ENCODE peak calls at places on chromosomes 3 and 15, in eight cellular contexts. One of them, this sample, is unnamed.
A peak's percentile ranks its signal among the peaks of the same experiment; 100 is the strongest.

GRCh38 chr3:5188419-5189405 is 1.2 kb downstream of the EDEM1 start:
- DNase-seq in coronary artery: no peak
- DNase-seq in A549: peak; percentile 53
- DNase-seq in ovary: no peak
- DNase-seq in left ventricle myocardium inferior: no peak
- DNase-seq in body of pancreas: peak; percentile 41
- DNase-seq in brain microvascular endothelial cell: no peak
- DNase-seq in GM06990: peak; percentile 61
- DNase-seq in this sample: peak; percentile 49

GRCh38 chr15:42148808-42149492 is 7.5 kb downstream of the PLA2G4F start:
- DNase-seq in GM06990: no peak
- DNase-seq in brain microvascular endothelial cell: no peak
- DNase-seq in A549: no peak
- DNase-seq in left ventricle myocardium inferior: no peak
- DNase-seq in ovary: no peak
- DNase-seq in coronary artery: peak; percentile 53
- DNase-seq in body of pancreas: no peak
- DNase-seq in this sample: no peak

GRCh38 chr15:73683624-73684536 is at the start of gene CD276:
- DNase-seq in body of pancreas: peak; percentile 89
- DNase-seq in coronary artery: peak; percentile 83
- DNase-seq in GM06990: no peak
- DNase-seq in brain microvascular endothelial cell: peak; percentile 51
- DNase-seq in ovary: peak; percentile 67
- DNase-seq in left ventricle myocardium inferior: peak; percentile 83
- DNase-seq in A549: peak; percentile 47
- DNase-seq in this sample: peak; percentile 91

GRCh38 chr3:46880884-46881818 is 3.6 kb downstream of the PTH1R start:
- DNase-seq in left ventricle myocardium inferior: no peak
- DNase-seq in coronary artery: no peak
- DNase-seq in brain microvascular endothelial cell: no peak
- DNase-seq in GM06990: no peak
- DNase-seq in body of pancreas: no peak
- DNase-seq in ovary: no peak
- DNase-seq in A549: no peak
- DNase-seq in this sample: no peak

GRCh38 chr3:18436213-18436612 is 11.1 kb upstream of the SATB1 start:
- DNase-seq in brain microvascular endothelial cell: no peak
- DNase-seq in A549: no peak
- DNase-seq in ovary: no peak
- DNase-seq in coronary artery: no peak
- DNase-seq in body of pancreas: no peak
- DNase-seq in left ventricle myocardium inferior: no peak
- DNase-seq in GM06990: no peak
- DNase-seq in this sample: no peak

GRCh38 chr3:62676686-62677271 is 198.4 kb downstream of the CADPS start:
- DNase-seq in ovary: no peak
- DNase-seq in coronary artery: no peak
- DNase-seq in left ventricle myocardium inferior: no peak
- DNase-seq in GM06990: no peak
- DNase-seq in brain microvascular endothelial cell: no peak
- DNase-seq in A549: no peak
- DNase-seq in body of pancreas: peak; percentile 37
- DNase-seq in this sample: no peak

GRCh38 chr3:117721866-117722265 is 1012.3 kb downstream of the TUSC7 start:
- DNase-seq in left ventricle myocardium inferior: no peak
- DNase-seq in A549: no peak
- DNase-seq in coronary artery: no peak
- DNase-seq in body of pancreas: no peak
- DNase-seq in GM06990: no peak
- DNase-seq in ovary: no peak
- DNase-seq in brain microvascular endothelial cell: no peak
- DNase-seq in this sample: no peak

GRCh38 chr3:14154242-14154641 is 24.2 kb downstream of the XPC start:
- DNase-seq in left ventricle myocardium inferior: no peak
- DNase-seq in brain microvascular endothelial cell: no peak
- DNase-seq in GM06990: no peak
- DNase-seq in A549: no peak
- DNase-seq in coronary artery: no peak
- DNase-seq in ovary: no peak
- DNase-seq in body of pancreas: no peak
- DNase-seq in this sample: no peak

GRCh38 chr3:27358372-27358771 is 10.8 kb downstream of the NEK10 start:
- DNase-seq in brain microvascular endothelial cell: no peak
- DNase-seq in coronary artery: no peak
- DNase-seq in left ventricle myocardium inferior: no peak
- DNase-seq in GM06990: no peak
- DNase-seq in body of pancreas: no peak
- DNase-seq in ovary: no peak
- DNase-seq in A549: no peak
- DNase-seq in this sample: no peak

GRCh38 chr3:27354588-27355203 is 14.5 kb downstream of the NEK10 start:
- DNase-seq in GM06990: no peak
- DNase-seq in left ventricle myocardium inferior: no peak
- DNase-seq in ovary: no peak
- DNase-seq in body of pancreas: no peak
- DNase-seq in coronary artery: no peak
- DNase-seq in brain microvascular endothelial cell: no peak
- DNase-seq in A549: no peak
- DNase-seq in this sample: no peak

GRCh38 chr3:27360113-27361078 is 8.8 kb downstream of the NEK10 start:
- DNase-seq in left ventricle myocardium inferior: no peak
- DNase-seq in coronary artery: no peak
- DNase-seq in brain microvascular endothelial cell: peak; percentile 54
- DNase-seq in ovary: no peak
- DNase-seq in body of pancreas: peak; percentile 8
- DNase-seq in GM06990: peak; percentile 18
- DNase-seq in A549: peak; percentile 89
- DNase-seq in this sample: no peak

GRCh38 chr3:27356976-27357375 is 12.2 kb downstream of the NEK10 start:
- DNase-seq in coronary artery: no peak
- DNase-seq in A549: no peak
- DNase-seq in ovary: no peak
- DNase-seq in brain microvascular endothelial cell: no peak
- DNase-seq in GM06990: no peak
- DNase-seq in body of pancreas: no peak
- DNase-seq in left ventricle myocardium inferior: no peak
- DNase-seq in this sample: peak; percentile 32

GRCh38 chr3:27357665-27358258 is 11.4 kb downstream of the NEK10 start:
- DNase-seq in A549: peak; percentile 73
- DNase-seq in coronary artery: no peak
- DNase-seq in body of pancreas: peak; percentile 54
- DNase-seq in GM06990: peak; percentile 11
- DNase-seq in ovary: no peak
- DNase-seq in left ventricle myocardium inferior: no peak
- DNase-seq in brain microvascular endothelial cell: peak; percentile 43
- DNase-seq in this sample: peak; percentile 71
- TF ChIP-seq CTCF in A549: peak; percentile 72
- TF ChIP-seq CTCF in coronary artery: peak; percentile 26
- TF ChIP-seq CTCF in body of pancreas: peak; percentile 30
- TF ChIP-seq CTCF in GM06990: peak; percentile 86
- TF ChIP-seq CTCF in ovary: no peak
- TF ChIP-seq CTCF in left ventricle myocardium inferior: peak; percentile 57
- TF ChIP-seq CTCF in brain microvascular endothelial cell: peak; percentile 73
- TF ChIP-seq CTCF in this sample: peak; percentile 74

GRCh38 chr15:99731336-99732267 is 1.6 kb downstream of the LYSMD4 start:
- DNase-seq in ovary: no peak
- DNase-seq in body of pancreas: no peak
- DNase-seq in left ventricle myocardium inferior: no peak
- DNase-seq in GM06990: no peak
- DNase-seq in A549: no peak
- DNase-seq in coronary artery: no peak
- DNase-seq in brain microvascular endothelial cell: no peak
- DNase-seq in this sample: peak; percentile 35
- H3K4me3 ChIP-seq in ovary: peak overlapping the region; percentile 99
- H3K4me3 ChIP-seq in body of pancreas: no peak overlapping the region
- H3K4me3 ChIP-seq in left ventricle myocardium inferior: peak overlapping the region; percentile 98
- H3K4me3 ChIP-seq in GM06990: no peak overlapping the region
- H3K4me3 ChIP-seq in A549: no peak overlapping the region
- H3K4me3 ChIP-seq in coronary artery: peak overlapping the region; percentile 99
- H3K4me3 ChIP-seq in brain microvascular endothelial cell: peak overlapping the region; percentile 78
- H3K4me3 ChIP-seq in this sample: peak overlapping the region; percentile 70

DNA sequence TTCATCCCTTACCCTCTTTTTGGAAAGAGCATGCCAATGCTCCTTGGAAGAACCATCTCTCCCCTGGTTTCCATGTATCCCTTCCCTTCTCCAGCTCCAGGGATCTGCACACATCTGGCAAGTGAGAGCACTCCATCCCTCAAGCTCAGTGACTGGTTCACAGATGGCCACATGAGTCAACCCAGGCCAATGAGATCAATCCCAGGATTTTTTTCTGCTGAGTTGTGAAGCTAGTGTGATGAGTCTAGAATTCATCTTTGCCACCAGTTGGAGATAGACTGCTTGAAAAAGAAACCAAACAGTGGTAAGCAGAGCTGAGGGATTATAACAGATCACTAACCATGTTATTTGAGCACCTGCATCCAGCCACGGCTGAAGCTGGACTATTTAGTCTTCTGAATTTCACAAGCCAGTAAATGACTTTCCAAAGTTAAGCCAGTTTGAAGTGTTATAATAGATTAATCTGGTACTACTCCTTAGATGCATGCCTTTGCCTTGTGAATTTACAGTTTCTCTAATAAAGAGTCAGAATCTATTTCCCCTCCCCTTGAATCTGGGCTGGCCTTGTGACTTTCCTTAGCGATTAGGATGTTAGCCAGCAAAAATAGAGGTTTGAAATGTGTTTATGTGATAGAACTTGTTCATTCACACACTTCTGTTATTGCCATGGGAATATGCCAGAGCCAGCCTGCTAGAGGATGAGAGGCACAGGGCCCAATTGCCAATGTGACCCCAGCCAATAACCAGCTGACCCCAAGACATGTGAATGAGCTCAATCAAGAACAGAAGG is 159.8 kb downstream of the WNT5A start:
- DNase-seq in left ventricle myocardium inferior: no peak
- DNase-seq in coronary artery: no peak
- DNase-seq in ovary: no peak
- DNase-seq in body of pancreas: no peak
- DNase-seq in GM06990: no peak
- DNase-seq in brain microvascular endothelial cell: peak; percentile 27
- DNase-seq in A549: no peak
- DNase-seq in this sample: no peak
- TF ChIP-seq CTCF in left ventricle myocardium inferior: no peak
- TF ChIP-seq CTCF in coronary artery: no peak
- TF ChIP-seq CTCF in ovary: no peak
- TF ChIP-seq CTCF in body of pancreas: no peak
- TF ChIP-seq CTCF in GM06990: no peak
- TF ChIP-seq CTCF in brain microvascular endothelial cell: no peak
- TF ChIP-seq CTCF in A549: no peak
- TF ChIP-seq CTCF in this sample: no peak

GRCh38 chr3:132596816-132597433 is at the start of gene ACKR4:
- DNase-seq in brain microvascular endothelial cell: no peak
- DNase-seq in coronary artery: no peak
- DNase-seq in A549: no peak
- DNase-seq in body of pancreas: no peak
- DNase-seq in ovary: no peak
- DNase-seq in left ventricle myocardium inferior: no peak
- DNase-seq in GM06990: no peak
- DNase-seq in this sample: peak; percentile 8
- H3K4me3 ChIP-seq in brain microvascular endothelial cell: no peak within 1 kb of the TSS
- H3K4me3 ChIP-seq in coronary artery: peak within 1 kb of the TSS; percentile 21
- H3K4me3 ChIP-seq in A549: no peak within 1 kb of the TSS
- H3K4me3 ChIP-seq in body of pancreas: no peak within 1 kb of the TSS
- H3K4me3 ChIP-seq in ovary: peak within 1 kb of the TSS; percentile 19
- H3K4me3 ChIP-seq in left ventricle myocardium inferior: peak within 1 kb of the TSS; percentile 51
- H3K4me3 ChIP-seq in GM06990: no peak within 1 kb of the TSS
- H3K4me3 ChIP-seq in this sample: no peak within 1 kb of the TSS

GRCh38 chr3:150372320-150373118 is 35.6 kb upstream of the TSC22D2 start:
- DNase-seq in coronary artery: no peak
- DNase-seq in GM06990: no peak
- DNase-seq in ovary: no peak
- DNase-seq in brain microvascular endothelial cell: no peak
- DNase-seq in body of pancreas: no peak
- DNase-seq in A549: peak; percentile 81
- DNase-seq in left ventricle myocardium inferior: no peak
- DNase-seq in this sample: no peak

GRCh38 chr3:150367771-150368170 is 40.3 kb upstream of the TSC22D2 start:
- DNase-seq in body of pancreas: no peak
- DNase-seq in left ventricle myocardium inferior: no peak
- DNase-seq in coronary artery: no peak
- DNase-seq in brain microvascular endothelial cell: no peak
- DNase-seq in A549: no peak
- DNase-seq in ovary: no peak
- DNase-seq in GM06990: no peak
- DNase-seq in this sample: no peak

GRCh38 chr3:150370982-150371381 is 37.1 kb upstream of the TSC22D2 start:
- DNase-seq in A549: no peak
- DNase-seq in coronary artery: no peak
- DNase-seq in brain microvascular endothelial cell: no peak
- DNase-seq in body of pancreas: no peak
- DNase-seq in GM06990: no peak
- DNase-seq in left ventricle myocardium inferior: no peak
- DNase-seq in ovary: no peak
- DNase-seq in this sample: no peak

GRCh38 chr3:150371741-150372254 is 36.3 kb upstream of the TSC22D2 start:
- DNase-seq in GM06990: no peak
- DNase-seq in left ventricle myocardium inferior: no peak
- DNase-seq in body of pancreas: peak; percentile 67
- DNase-seq in coronary artery: no peak
- DNase-seq in A549: peak; percentile 97
- DNase-seq in ovary: no peak
- DNase-seq in brain microvascular endothelial cell: peak; percentile 98
- DNase-seq in this sample: peak; percentile 43

DNA sequence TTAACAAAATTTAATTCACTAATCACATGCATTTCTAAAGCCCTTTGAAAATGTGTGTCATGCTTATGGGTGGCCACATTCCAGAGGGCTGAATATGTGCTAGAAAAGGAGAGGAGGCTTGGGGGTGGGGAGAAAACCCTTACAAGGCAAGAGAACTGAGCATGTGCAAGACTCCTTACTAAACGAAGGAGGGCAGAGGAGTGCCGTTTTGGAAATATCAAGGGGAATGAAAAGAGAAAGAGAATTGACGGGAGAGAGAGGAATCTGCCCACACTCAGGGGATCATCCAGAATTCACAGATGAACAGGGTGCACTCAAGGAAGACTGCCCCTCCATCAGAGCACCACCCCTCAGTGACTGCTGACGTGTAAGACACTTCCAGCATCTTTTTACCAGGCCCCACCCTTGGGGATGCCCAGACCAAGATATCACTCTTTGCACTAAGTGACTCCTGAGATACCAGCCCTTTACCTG is 37.9 kb upstream of the TSC22D2 start:
- DNase-seq in left ventricle myocardium inferior: no peak
- DNase-seq in A549: peak; percentile 95
- DNase-seq in GM06990: no peak
- DNase-seq in brain microvascular endothelial cell: peak; percentile 97
- DNase-seq in body of pancreas: peak; percentile 12
- DNase-seq in ovary: no peak
- DNase-seq in coronary artery: peak; percentile 76
- DNase-seq in this sample: peak; percentile 96
- TF ChIP-seq CTCF in left ventricle myocardium inferior: no peak
- TF ChIP-seq CTCF in A549: no peak
- TF ChIP-seq CTCF in GM06990: no peak
- TF ChIP-seq CTCF in brain microvascular endothelial cell: peak; percentile 32
- TF ChIP-seq CTCF in body of pancreas: no peak
- TF ChIP-seq CTCF in ovary: no peak
- TF ChIP-seq CTCF in coronary artery: no peak
- TF ChIP-seq CTCF in this sample: peak; percentile 26

GRCh38 chr3:30612422-30613134 is 6.2 kb downstream of the TGFBR2 start:
- DNase-seq in GM06990: no peak
- DNase-seq in left ventricle myocardium inferior: no peak
- DNase-seq in brain microvascular endothelial cell: no peak
- DNase-seq in body of pancreas: no peak
- DNase-seq in ovary: no peak
- DNase-seq in A549: no peak
- DNase-seq in coronary artery: no peak
- DNase-seq in this sample: no peak
- H3K4me3 ChIP-seq in GM06990: no peak overlapping the region
- H3K4me3 ChIP-seq in left ventricle myocardium inferior: peak overlapping the region; percentile 92
- H3K4me3 ChIP-seq in brain microvascular endothelial cell: no peak overlapping the region
- H3K4me3 ChIP-seq in body of pancreas: no peak overlapping the region
- H3K4me3 ChIP-seq in ovary: no peak overlapping the region
- H3K4me3 ChIP-seq in A549: no peak overlapping the region
- H3K4me3 ChIP-seq in coronary artery: peak overlapping the region; percentile 96
- H3K4me3 ChIP-seq in this sample: no peak overlapping the region

GRCh38 chr15:52181938-52182780 is 9.0 kb downstream of the GNB5 start:
- DNase-seq in brain microvascular endothelial cell: no peak
- DNase-seq in body of pancreas: no peak
- DNase-seq in A549: no peak
- DNase-seq in ovary: no peak
- DNase-seq in left ventricle myocardium inferior: no peak
- DNase-seq in GM06990: no peak
- DNase-seq in coronary artery: no peak
- DNase-seq in this sample: peak; percentile 25
- TF ChIP-seq CTCF in brain microvascular endothelial cell: no peak
- TF ChIP-seq CTCF in body of pancreas: no peak
- TF ChIP-seq CTCF in A549: no peak
- TF ChIP-seq CTCF in ovary: no peak
- TF ChIP-seq CTCF in left ventricle myocardium inferior: no peak
- TF ChIP-seq CTCF in GM06990: no peak
- TF ChIP-seq CTCF in coronary artery: no peak
- TF ChIP-seq CTCF in this sample: no peak